ENCODE peak calls at places on chromosomes 7 and 10, in four cellular contexts. One of them, this sample, is unnamed. For H3K4me1, the result is how much of the 10 kb centered on the place peaks cover.

GRCh38 chr7:134710511-134710853 is 63.8 kb downstream of the BPGM start:
- DNase-seq in IMR-90: no peak
- DNase-seq in hepatocyte: no peak
- DNase-seq in PC-9: no peak
- DNase-seq in this sample: no peak

GRCh38 chr7:128801008-128801407 is 9.2 kb downstream of the CCDC136 start:
- DNase-seq in hepatocyte: peak
- DNase-seq in IMR-90: no peak
- DNase-seq in PC-9: no peak
- DNase-seq in this sample: no peak

GRCh38 chr10:86363833-86364511 is 2.6 kb downstream of the GRID1 start:
- DNase-seq in hepatocyte: no peak
- DNase-seq in IMR-90: no peak
- DNase-seq in PC-9: no peak
- DNase-seq in this sample: peak

GRCh38 chr10:67763499-67764011 is 67.6 kb upstream of the CTNNA3 start:
- DNase-seq in hepatocyte: peak
- DNase-seq in PC-9: peak
- DNase-seq in IMR-90: peak
- DNase-seq in this sample: peak

GRCh38 chr7:88111136-88111748 is 108.6 kb downstream of the SRI start:
- DNase-seq in hepatocyte: peak
- DNase-seq in PC-9: no peak
- DNase-seq in IMR-90: peak
- DNase-seq in this sample: peak

GRCh38 chr10:51097546-51097945 is 23.3 kb downstream of the PRKG1 start:
- DNase-seq in PC-9: no peak
- DNase-seq in hepatocyte: no peak
- DNase-seq in IMR-90: no peak
- DNase-seq in this sample: peak

GRCh38 chr10:124725171-124725631 is 19.0 kb downstream of the FAM53B start:
- DNase-seq in hepatocyte: no peak
- DNase-seq in IMR-90: no peak
- DNase-seq in PC-9: no peak
- DNase-seq in this sample: peak

GRCh38 chr7:155007947-155008346 is 5.0 kb upstream of the PAXIP1 start:
- DNase-seq in IMR-90: no peak
- DNase-seq in hepatocyte: no peak
- DNase-seq in PC-9: no peak
- DNase-seq in this sample: no peak

GRCh38 chr7:27173412-27174076 is 576 bp downstream of the HOXA10 start:
- DNase-seq in PC-9: no peak
- DNase-seq in IMR-90: no peak
- DNase-seq in hepatocyte: no peak
- DNase-seq in this sample: peak

GRCh38 chr10:7804216-7804615 is 14.1 kb upstream of the TAF3 start:
- DNase-seq in IMR-90: no peak
- DNase-seq in hepatocyte: no peak
- DNase-seq in PC-9: no peak
- DNase-seq in this sample: no peak

GRCh38 chr10:88879754-88880286 is at the start of gene STAMBPL1:
- DNase-seq in hepatocyte: peak
- DNase-seq in PC-9: no peak
- DNase-seq in IMR-90: no peak
- DNase-seq in this sample: peak

GRCh38 chr7:17626215-17626614 is 314.1 kb downstream of the SNX13 start:
- DNase-seq in IMR-90: no peak
- DNase-seq in PC-9: no peak
- DNase-seq in hepatocyte: no peak
- DNase-seq in this sample: no peak

GRCh38 chr10:97335188-97335619 is 675 bp upstream of the FRAT2 start:
- DNase-seq in hepatocyte: no peak
- DNase-seq in IMR-90: no peak
- DNase-seq in PC-9: no peak
- DNase-seq in this sample: no peak

GRCh38 chr7:81161459-81162075 is 242.7 kb upstream of the SEMA3C start:
- DNase-seq in PC-9: peak
- DNase-seq in hepatocyte: peak
- DNase-seq in IMR-90: peak
- DNase-seq in this sample: peak

GRCh38 chr7:19773361-19773760 is at the start of gene TMEM196:
- DNase-seq in hepatocyte: peak
- DNase-seq in IMR-90: no peak
- DNase-seq in PC-9: no peak
- DNase-seq in this sample: no peak

GRCh38 chr10:118962159-118962863 is 67.2 kb upstream of the NANOS1 start:
- DNase-seq in hepatocyte: no peak
- DNase-seq in IMR-90: no peak
- DNase-seq in PC-9: peak
- DNase-seq in this sample: no peak

GRCh38 chr7:46586406-46586805 is 665.3 kb upstream of the IGFBP3 start:
- DNase-seq in IMR-90: peak
- DNase-seq in hepatocyte: no peak
- DNase-seq in PC-9: no peak
- DNase-seq in this sample: no peak
- H2AFZ ChIP-seq in IMR-90: no peak
- H2AFZ ChIP-seq in hepatocyte: no peak
- H2AFZ ChIP-seq in PC-9: no peak
- H2AFZ ChIP-seq in this sample: no peak

GRCh38 chr7:148862481-148862880 is 21.6 kb downstream of the EZH2 start:
- DNase-seq in PC-9: no peak
- DNase-seq in IMR-90: no peak
- DNase-seq in hepatocyte: no peak
- DNase-seq in this sample: no peak
- H3K4me1 ChIP-seq in PC-9: under half
- H3K4me1 ChIP-seq in IMR-90: under half
- H3K4me1 ChIP-seq in hepatocyte: under half
- H3K4me1 ChIP-seq in this sample: under half

DNA sequence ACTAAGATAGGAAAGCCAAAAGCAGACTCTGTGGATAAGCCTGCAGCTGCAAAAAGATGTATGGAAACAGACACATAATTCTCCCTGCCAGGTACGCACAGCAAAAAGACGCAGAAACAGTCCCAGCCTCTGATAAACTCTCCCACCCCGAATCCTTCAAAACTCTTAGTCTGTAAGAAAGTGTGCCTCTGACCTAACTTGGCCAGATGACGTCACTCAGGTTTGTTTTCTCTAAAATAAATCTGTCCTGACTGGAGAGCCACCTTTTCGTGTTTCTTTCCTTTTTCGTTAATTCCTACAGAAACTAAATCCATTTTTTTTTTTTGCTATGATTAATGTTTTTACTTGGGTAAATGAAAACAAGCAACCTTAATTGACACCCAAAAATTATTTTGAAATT is 793.8 kb downstream of the SORCS1 start:
- DNase-seq in IMR-90: no peak
- DNase-seq in PC-9: no peak
- DNase-seq in hepatocyte: no peak
- DNase-seq in this sample: no peak
- H2AFZ ChIP-seq in IMR-90: no peak
- H2AFZ ChIP-seq in PC-9: no peak
- H2AFZ ChIP-seq in hepatocyte: no peak
- H2AFZ ChIP-seq in this sample: no peak

GRCh38 chr10:3578159-3578558 is 206.8 kb downstream of the KLF6 start:
- DNase-seq in hepatocyte: no peak
- DNase-seq in PC-9: no peak
- DNase-seq in IMR-90: no peak
- DNase-seq in this sample: no peak
- H3K4me1 ChIP-seq in hepatocyte: under half
- H3K4me1 ChIP-seq in PC-9: under half
- H3K4me1 ChIP-seq in IMR-90: under half
- H3K4me1 ChIP-seq in this sample: under half

GRCh38 chr7:15967121-15967520 is 280.6 kb upstream of the MEOX2 start:
- DNase-seq in IMR-90: no peak
- DNase-seq in PC-9: no peak
- DNase-seq in hepatocyte: no peak
- DNase-seq in this sample: no peak

GRCh38 chr7:15967551-15967950 is 281.1 kb upstream of the MEOX2 start:
- DNase-seq in IMR-90: no peak
- DNase-seq in hepatocyte: no peak
- DNase-seq in PC-9: no peak
- DNase-seq in this sample: no peak

DNA sequence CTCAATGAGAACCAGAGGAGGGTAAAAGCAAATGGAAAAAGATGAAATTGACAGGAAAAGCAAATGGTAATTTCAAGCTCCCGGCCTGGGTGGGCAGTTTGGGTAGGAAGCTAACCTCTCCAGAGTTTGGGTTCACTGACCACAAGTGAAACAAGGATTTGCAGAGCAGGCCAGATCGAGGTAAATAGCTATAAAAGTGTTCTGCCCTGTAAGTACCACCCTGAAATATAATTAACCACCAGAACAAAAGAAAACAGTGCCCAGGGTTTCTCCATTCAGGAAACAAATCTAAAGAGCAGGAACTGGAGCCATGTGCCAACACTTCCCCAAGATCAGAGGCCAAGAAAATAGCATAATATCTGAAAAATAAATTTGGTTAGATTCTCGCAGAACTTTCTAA is 276.7 kb upstream of the MEOX2 start:
- DNase-seq in PC-9: no peak
- DNase-seq in hepatocyte: no peak
- DNase-seq in IMR-90: no peak
- DNase-seq in this sample: no peak
- H2AFZ ChIP-seq in PC-9: no peak
- H2AFZ ChIP-seq in hepatocyte: no peak
- H2AFZ ChIP-seq in IMR-90: no peak
- H2AFZ ChIP-seq in this sample: peak

GRCh38 chr7:101817031-101817929 is at the start of gene CUX1:
- DNase-seq in PC-9: peak
- DNase-seq in IMR-90: no peak
- DNase-seq in hepatocyte: peak
- DNase-seq in this sample: peak

GRCh38 chr7:101819183-101819582 is 1.8 kb downstream of the CUX1 start:
- DNase-seq in IMR-90: no peak
- DNase-seq in PC-9: no peak
- DNase-seq in hepatocyte: no peak
- DNase-seq in this sample: no peak

GRCh38 chr7:101818699-101819071 is 1.3 kb downstream of the CUX1 start:
- DNase-seq in hepatocyte: no peak
- DNase-seq in IMR-90: no peak
- DNase-seq in PC-9: no peak
- DNase-seq in this sample: no peak

GRCh38 chr7:101816499-101817030 is 861 bp upstream of the CUX1 start:
- DNase-seq in IMR-90: peak
- DNase-seq in hepatocyte: peak
- DNase-seq in PC-9: peak
- DNase-seq in this sample: peak

GRCh38 chr7:101817930-101818698 is 688 bp downstream of the CUX1 start:
- DNase-seq in hepatocyte: no peak
- DNase-seq in PC-9: no peak
- DNase-seq in IMR-90: peak
- DNase-seq in this sample: no peak
- H3K4me1 ChIP-seq in hepatocyte: under half
- H3K4me1 ChIP-seq in PC-9: under half
- H3K4me1 ChIP-seq in IMR-90: under half
- H3K4me1 ChIP-seq in this sample: under half

GRCh38 chr7:106282852-106283251 is 1.9 kb downstream of the NAMPT start:
- DNase-seq in PC-9: no peak
- DNase-seq in hepatocyte: no peak
- DNase-seq in IMR-90: no peak
- DNase-seq in this sample: no peak

GRCh38 chr7:106284516-106285050 is at the start of gene NAMPT:
- DNase-seq in PC-9: peak
- DNase-seq in hepatocyte: peak
- DNase-seq in IMR-90: no peak
- DNase-seq in this sample: no peak

GRCh38 chr7:106283501-106283830 is 1.3 kb downstream of the NAMPT start:
- DNase-seq in IMR-90: no peak
- DNase-seq in hepatocyte: no peak
- DNase-seq in PC-9: no peak
- DNase-seq in this sample: no peak

GRCh38 chr7:106285051-106285800 is 443 bp upstream of the NAMPT start:
- DNase-seq in PC-9: peak
- DNase-seq in IMR-90: peak
- DNase-seq in hepatocyte: peak
- DNase-seq in this sample: peak

GRCh38 chr7:106283831-106284515 is 810 bp downstream of the NAMPT start:
- DNase-seq in hepatocyte: peak
- DNase-seq in IMR-90: peak
- DNase-seq in PC-9: peak
- DNase-seq in this sample: peak
- H2AFZ ChIP-seq in hepatocyte: peak
- H2AFZ ChIP-seq in IMR-90: peak
- H2AFZ ChIP-seq in PC-9: peak
- H2AFZ ChIP-seq in this sample: peak

GRCh38 chr7:137992738-137993394 is 9.0 kb downstream of the CREB3L2 start:
- DNase-seq in PC-9: no peak
- DNase-seq in hepatocyte: peak
- DNase-seq in IMR-90: peak
- DNase-seq in this sample: peak
- H3K4me1 ChIP-seq in PC-9: under half
- H3K4me1 ChIP-seq in hepatocyte: half or more
- H3K4me1 ChIP-seq in IMR-90: under half
- H3K4me1 ChIP-seq in this sample: half or more

GRCh38 chr10:121659236-121659635 is 61.0 kb upstream of the FGFR2 start:
- DNase-seq in hepatocyte: no peak
- DNase-seq in PC-9: no peak
- DNase-seq in IMR-90: no peak
- DNase-seq in this sample: no peak
- H2AFZ ChIP-seq in hepatocyte: no peak
- H2AFZ ChIP-seq in PC-9: no peak
- H2AFZ ChIP-seq in IMR-90: no peak
- H2AFZ ChIP-seq in this sample: no peak

DNA sequence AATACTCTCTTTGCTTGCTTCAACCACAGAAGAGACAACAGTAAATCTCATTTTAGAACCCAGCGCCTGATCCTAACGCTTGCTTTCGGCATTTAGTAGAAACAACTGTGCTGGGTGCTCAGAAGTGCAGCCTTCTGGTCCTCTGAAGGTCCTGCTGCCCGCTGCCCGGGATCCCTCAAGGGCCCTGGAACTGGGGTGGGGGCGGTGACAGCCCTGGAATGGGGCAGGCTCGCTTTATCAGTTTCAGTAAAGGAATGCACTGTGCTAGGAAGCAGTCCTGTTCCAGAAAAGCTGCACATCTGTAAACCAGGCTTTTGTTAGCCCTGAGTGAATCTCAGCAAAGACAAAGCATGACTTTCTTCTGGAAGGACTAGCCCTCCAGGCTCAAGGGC is 254.6 kb downstream of the TNS3 start:
- DNase-seq in hepatocyte: no peak
- DNase-seq in IMR-90: peak
- DNase-seq in PC-9: no peak
- DNase-seq in this sample: no peak
- H3K4me1 ChIP-seq in hepatocyte: under half
- H3K4me1 ChIP-seq in IMR-90: under half
- H3K4me1 ChIP-seq in PC-9: under half
- H3K4me1 ChIP-seq in this sample: under half